ENCODE peak calls at places on chromosome 18, in seven cellular contexts. E is foreskin fibroblast, D is fibroblast of the aortic adventitia, X is HFF-Myc, L is colonic mucosa, O is testis, Q is left ventricle myocardium inferior. H is an unnamed sample.

GRCh38 chr18:68461635-68462034 is 253.3 kb downstream of the TMX3 start:
- DNase-seq in X (no peak), L (no peak), D (no peak), Q (no peak), E (no peak), O (no peak), H (no peak)

GRCh38 chr18:12373032-12373770 is 3.8 kb downstream of the AFG3L2 start:
- DNase-seq in O (peak), D (peak), X (no peak), L (peak), E (no peak), Q (no peak), H (no peak)

GRCh38 chr18:58247363-58247834 is 203.4 kb downstream of the NEDD4L start:
- DNase-seq in Q (no peak), L (no peak), X (no peak), D (no peak), O (no peak), E (no peak), H (peak)

GRCh38 chr18:2906522-2907458 is 60.0 kb downstream of the EMILIN2 start:
- DNase-seq in X (no peak), O (peak), L (peak), Q (no peak), E (no peak), D (no peak), H (no peak)

GRCh38 chr18:22470511-22471181 is 52.9 kb upstream of the CTAGE1 start:
- DNase-seq in Q (peak), D (peak), E (no peak), L (no peak), X (no peak), O (no peak), H (peak)

GRCh38 chr18:61901334-61901986 is 8.7 kb upstream of the RNF152 start:
- DNase-seq in X (no peak), O (peak), E (no peak), L (peak), D (peak), Q (no peak), H (peak)

GRCh38 chr18:59057969-59058368 is 81.7 kb upstream of the SEC11C start:
- DNase-seq in Q (no peak), X (no peak), E (peak), O (no peak), L (no peak), D (peak), H (no peak)

GRCh38 chr18:28682912-28683311 is 506.0 kb upstream of the CDH2 start:
- DNase-seq in E (no peak), L (no peak), X (no peak), Q (no peak), D (no peak), O (no peak), H (no peak)

GRCh38 chr18:21612125-21613100 is at the start of gene SNRPD1:
- DNase-seq in L (peak), X (peak), E (peak), D (peak), O (peak), Q (peak), H (peak)

GRCh38 chr18:6729247-6730091 is at the start of gene ARHGAP28:
- DNase-seq in L (peak), O (peak), Q (peak), E (peak), D (peak), X (peak), H (no peak)
- H3K4me3 ChIP-seq in L (peak), O (peak), Q (peak), E (peak), D (peak), X (peak), H (peak)

DNA sequence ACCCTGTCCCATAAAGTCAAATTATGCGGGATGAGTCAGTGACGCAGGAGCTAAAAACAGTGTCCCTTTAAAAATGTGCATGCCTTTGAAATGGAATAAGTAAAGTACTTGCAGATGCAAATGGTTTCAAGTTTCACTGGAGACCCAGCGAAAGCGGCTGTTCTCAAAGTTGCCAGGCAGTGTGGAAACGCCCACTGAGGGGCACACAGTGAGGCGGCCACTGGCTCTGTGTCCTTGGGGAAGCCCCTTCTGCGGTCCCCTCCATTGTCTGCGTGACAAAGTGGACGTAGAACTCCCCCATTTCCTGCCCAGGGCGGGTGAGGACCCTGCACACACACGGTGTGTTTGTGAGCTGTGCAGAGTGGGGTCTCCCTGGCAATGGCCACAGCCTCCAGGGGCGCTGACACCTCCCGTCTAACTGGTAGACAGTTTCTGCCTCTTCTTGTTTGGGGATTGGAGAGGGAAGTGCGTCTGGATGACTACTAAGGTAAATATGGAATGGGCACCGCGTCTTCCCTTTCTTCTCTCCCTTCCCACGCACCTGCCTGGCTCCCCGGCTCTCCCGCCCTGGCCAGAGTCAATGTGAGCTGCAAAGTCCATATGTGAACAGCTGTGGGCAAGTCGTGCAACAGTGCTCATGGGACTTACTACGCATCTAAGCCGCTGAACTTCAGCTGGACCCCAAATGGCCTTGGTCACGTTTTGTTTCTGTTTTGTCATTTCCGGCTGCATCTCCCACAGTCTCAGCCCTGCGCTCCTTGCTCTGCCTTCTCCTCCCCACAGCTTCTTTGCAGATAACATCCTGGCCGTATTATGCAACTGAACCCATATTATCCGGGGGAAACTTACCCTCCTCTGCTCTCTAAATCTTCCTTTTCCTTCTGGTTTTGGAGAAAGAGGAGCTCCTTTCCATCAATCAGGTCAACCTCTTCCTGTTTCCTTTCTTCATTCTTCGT is 33.7 kb upstream of the ZNF516 start:
- DNase-seq in X (peak), E (peak), L (peak), Q (no peak), O (peak), D (peak), H (no peak)
- H3K4me3 ChIP-seq in X (peak), E (peak), L (no peak), Q (peak), O (peak), D (peak), H (peak)

DNA sequence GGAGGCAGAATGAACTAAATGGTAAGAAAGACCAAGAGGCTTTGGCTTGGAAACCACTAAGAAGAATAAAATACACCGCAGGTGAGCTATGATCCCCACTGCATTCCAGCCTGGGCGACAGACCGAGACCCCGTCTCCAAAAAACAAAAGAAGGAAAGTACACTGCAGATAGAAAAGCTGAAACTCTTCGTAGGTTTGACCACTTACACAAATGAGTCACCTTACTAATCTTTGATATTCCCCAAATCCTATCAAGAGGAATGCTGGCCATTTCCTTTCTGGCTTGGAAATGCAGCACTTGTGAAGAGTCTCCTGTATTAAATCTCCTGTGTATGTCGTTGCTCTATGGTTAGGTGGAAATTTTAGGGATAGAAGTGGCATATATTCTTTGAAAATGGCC is 108.8 kb downstream of the MTCL1 start:
- DNase-seq in D (peak), E (no peak), O (no peak), X (no peak), L (no peak), Q (no peak), H (no peak)
- H3K4me3 ChIP-seq in D (no peak), E (no peak), O (no peak), X (no peak), L (no peak), Q (no peak), H (no peak)

DNA sequence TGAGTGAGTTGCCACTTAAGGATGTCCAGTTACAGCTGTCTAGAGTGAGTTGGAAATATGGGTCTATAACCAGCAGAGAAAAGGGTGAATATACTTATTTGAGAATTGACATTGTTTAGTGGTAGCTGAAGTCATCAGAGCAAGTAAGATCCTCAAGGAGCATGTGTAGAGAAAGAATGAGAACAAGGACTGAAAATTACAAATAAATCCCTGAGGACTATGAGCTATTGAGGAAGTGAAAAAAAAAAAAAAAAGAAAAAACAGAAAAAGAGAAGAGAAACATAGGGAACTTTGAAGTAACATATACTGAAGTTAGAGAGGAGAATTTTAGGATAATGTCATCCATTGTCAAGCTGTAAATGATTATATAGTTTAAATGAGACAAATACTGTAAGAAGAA is 134.0 kb upstream of the CCDC68 start:
- DNase-seq in Q (no peak), O (no peak), X (no peak), L (no peak), D (no peak), E (no peak), H (no peak)
- H3K4me3 ChIP-seq in Q (no peak), O (no peak), X (no peak), L (no peak), D (no peak), E (no peak), H (no peak)